ENCODE peak calls at places on chromosomes 7 and 10, in seven cellular contexts. B is foreskin fibroblast; L is CD8-positive, alpha-beta T cell; D is GM19239; O is MM.1S; V is HEK293T; G is fibroblast of pulmonary artery. W is an unnamed sample.

GRCh38 chr7:157415486-157415885 is 78.7 kb downstream of the DNAJB6 start:
- DNase-seq in B (no peak), L (no peak), D (no peak), O (no peak), V (no peak), G (no peak), W (no peak)

GRCh38 chr10:48215148-48215982 is 59.1 kb downstream of the FRMPD2 start:
- DNase-seq in B (peak; percentile 9), L (no peak), D (peak; percentile 32), O (peak; percentile 40), V (peak; percentile 71), G (peak; percentile 55), W (peak; percentile 19)

GRCh38 chr10:132624847-132625839 is 87.6 kb downstream of the INPP5A start:
- DNase-seq in B (no peak), L (no peak), D (no peak), O (no peak), V (no peak), G (no peak), W (no peak)

GRCh38 chr7:66804001-66804400 is 63.5 kb downstream of the RABGEF1 start:
- DNase-seq in B (no peak), L (no peak), D (no peak), O (no peak), V (no peak), G (no peak), W (no peak)

GRCh38 chr7:35975851-35976454 is 175.1 kb downstream of the SEPTIN7 start:
- DNase-seq in B (peak; percentile 56), L (peak; percentile 27), D (peak; percentile 28), O (peak; percentile 81), V (peak; percentile 34), G (peak; percentile 89), W (peak; percentile 64)

GRCh38 chr7:129952164-129952652 is 552 bp downstream of the UBE2H start:
- DNase-seq in B (no peak), L (no peak), D (no peak), O (peak; percentile 76), V (no peak), G (no peak), W (peak; percentile 26)

GRCh38 chr7:116776610-116777289 is 85.6 kb upstream of the CAPZA2 start:
- DNase-seq in B (peak; percentile 75), L (no peak), D (no peak), O (no peak), V (no peak), G (peak; percentile 76), W (peak; percentile 64)

GRCh38 chr10:8050561-8051108 is 3.9 kb upstream of the GATA3 start:
- DNase-seq in B (no peak), L (no peak), D (no peak), O (no peak), V (peak; percentile 45), G (peak; percentile 38), W (no peak)

GRCh38 chr10:58919927-58920654 is 256.4 kb upstream of the PHYHIPL start:
- DNase-seq in B (peak; percentile 76), L (no peak), D (no peak), O (no peak), V (no peak), G (peak; percentile 65), W (no peak)

GRCh38 chr7:104185346-104185745 is 22.5 kb downstream of the ORC5 start:
- DNase-seq in B (no peak), L (no peak), D (no peak), O (no peak), V (no peak), G (peak; percentile 24), W (no peak)

GRCh38 chr10:59872892-59873463 is 33.4 kb downstream of the CCDC6 start:
- DNase-seq in B (peak; percentile 84), L (no peak), D (no peak), O (no peak), V (no peak), G (peak; percentile 97), W (peak; percentile 57)

GRCh38 chr7:1851731-1852531 is 181.9 kb downstream of the ELFN1 start:
- DNase-seq in B (no peak), L (no peak), D (no peak), O (no peak), V (no peak), G (no peak), W (no peak)

GRCh38 chr10:62831346-62831745 is 15.2 kb upstream of the EGR2 start:
- DNase-seq in B (no peak), L (no peak), D (no peak), O (no peak), V (no peak), G (peak; percentile 75), W (no peak)

GRCh38 chr7:57415730-57416129 is 34.2 kb upstream of the ZNF716 start:
- DNase-seq in B (no peak), L (no peak), D (no peak), O (no peak), V (no peak), G (no peak), W (no peak)

GRCh38 chr10:112239347-112239746 is 43.9 kb upstream of the TECTB start:
- DNase-seq in B (no peak), L (no peak), D (no peak), O (no peak), V (no peak), G (no peak), W (no peak)

GRCh38 chr7:80147543-80148376 is 13.1 kb downstream of the GNAI1 start:
- DNase-seq in B (peak; percentile 83), L (no peak), D (no peak), O (no peak), V (no peak), G (peak; percentile 95), W (no peak)

GRCh38 chr7:416761-417624 is 102.7 kb downstream of the PDGFA start:
- DNase-seq in B (no peak), L (no peak), D (no peak), O (no peak), V (no peak), G (no peak), W (no peak)

GRCh38 chr10:85643839-85644525 is 722.6 kb downstream of the GRID1 start:
- DNase-seq in B (no peak), L (no peak), D (no peak), O (no peak), V (no peak), G (no peak), W (peak; percentile 23)

GRCh38 chr7:141218941-141219340 is 145.1 kb downstream of the TMEM178B start:
- DNase-seq in B (no peak), L (no peak), D (no peak), O (no peak), V (no peak), G (no peak), W (no peak)

GRCh38 chr7:8305625-8306388 is 43.8 kb upstream of the ICA1 start:
- DNase-seq in B (no peak), L (no peak), D (no peak), O (no peak), V (no peak), G (no peak), W (no peak)

GRCh38 chr10:86632009-86632800 is 22.1 kb upstream of the OPN4 start:
- DNase-seq in B (no peak), L (no peak), D (no peak), O (no peak), V (no peak), G (no peak), W (no peak)

GRCh38 chr7:14606101-14606500 is 296.4 kb downstream of the DGKB start:
- DNase-seq in B (no peak), L (no peak), D (no peak), O (no peak), V (no peak), G (peak; percentile 39), W (no peak)

GRCh38 chr7:70360557-70360956 is 762.3 kb downstream of the AUTS2 start:
- DNase-seq in B (no peak), L (no peak), D (no peak), O (no peak), V (no peak), G (no peak), W (no peak)

W was measured in mucosa of gallbladder.